ENCODE peak calls at places on chromosomes 1 and 21, in ten cellular contexts. J is hippocampal formation, I is lung microvascular endothelial cell, Z is EH, U is heart left ventricle, X is activated T-helper 1 cell treated with Interleukin-2 at 50 U/mL for 16 hours, Y is mucosa of gallbladder, F is ELF-1, B is Kasumi-1, G is mucosa of descending colon. C is an unnamed sample.

GRCh38 chr21:41489329-41489728 is 18.6 kb downstream of the TMPRSS2 start:
- DNase-seq in B (no peak), J (no peak), X (no peak), Z (no peak), F (no peak), G (no peak), I (no peak), U (no peak), Y (no peak), C (no peak)

GRCh38 chr1:36367798-36368197 is 17.9 kb downstream of the STK40 start:
- DNase-seq in Y (no peak), U (no peak), Z (no peak), J (no peak), G (no peak), X (no peak), F (no peak), B (no peak), I (no peak), C (no peak)

GRCh38 chr1:67610450-67610849 is 74.6 kb upstream of the GADD45A start:
- DNase-seq in Z (no peak), J (no peak), Y (no peak), F (no peak), X (no peak), I (no peak), B (no peak), G (no peak), U (no peak), C (peak; percentile 7)

GRCh38 chr1:76867342-76868130 is at the start of gene ST6GALNAC5:
- DNase-seq in B (no peak), J (no peak), I (no peak), X (no peak), Y (no peak), Z (peak; percentile 57), F (peak; percentile 36), G (no peak), U (no peak), C (no peak)

GRCh38 chr1:43763497-43763973 is 56.2 kb downstream of the ST3GAL3 start:
- DNase-seq in G (no peak), X (peak; percentile 2), I (peak; percentile 87), F (peak; percentile 81), U (peak; percentile 74), J (peak; percentile 85), Y (peak; percentile 79), B (peak; percentile 85), Z (peak; percentile 90), C (peak; percentile 77)

GRCh38 chr1:46580140-46580903 is 23.7 kb downstream of the MKNK1 start:
- DNase-seq in Y (no peak), U (no peak), Z (peak; percentile 17), I (peak; percentile 13), J (no peak), X (no peak), B (peak; percentile 87), G (no peak), F (no peak), C (no peak)

GRCh38 chr1:191831572-191831971 is 326.7 kb upstream of the RGS18 start:
- DNase-seq in Z (no peak), I (no peak), F (peak; percentile 7), B (peak; percentile 38), X (no peak), J (no peak), U (no peak), Y (no peak), G (no peak), C (no peak)

GRCh38 chr1:98763488-98764141 is 102.1 kb downstream of the SNX7 start:
- DNase-seq in F (no peak), U (no peak), Y (no peak), I (no peak), B (peak; percentile 40), Z (no peak), J (no peak), X (no peak), G (no peak), C (no peak)

GRCh38 chr1:199550384-199551067 is 477.0 kb upstream of the NR5A2 start:
- DNase-seq in B (peak; percentile 41), X (no peak), Y (no peak), U (no peak), J (no peak), F (no peak), G (no peak), I (no peak), Z (peak; percentile 18), C (no peak)

GRCh38 chr1:154198756-154199562 is 7.1 kb upstream of the TPM3 start:
- DNase-seq in Z (peak; percentile 68), Y (peak; percentile 41), U (no peak), X (no peak), G (no peak), B (peak; percentile 65), I (peak; percentile 71), F (peak; percentile 30), J (peak; percentile 66), C (no peak)

GRCh38 chr1:175591083-175591743 is 152.2 kb downstream of the TNR start:
- DNase-seq in F (no peak), B (no peak), G (no peak), X (no peak), Z (no peak), Y (no peak), I (no peak), J (no peak), U (no peak), C (no peak)

GRCh38 chr1:182725264-182725965 is 41.0 kb upstream of the RGS8 start:
- DNase-seq in I (no peak), Y (no peak), J (no peak), F (no peak), X (no peak), U (peak; percentile 24), B (no peak), G (no peak), Z (peak; percentile 78), C (no peak)

GRCh38 chr1:109691762-109692161 is 4.1 kb downstream of the GSTM1 start:
- DNase-seq in F (no peak), I (no peak), U (no peak), J (no peak), Z (no peak), Y (no peak), X (no peak), B (no peak), G (no peak), C (no peak)

GRCh38 chr1:54109131-54110105 is 43.4 kb downstream of the CDCP2 start:
- DNase-seq in U (no peak), F (no peak), B (no peak), X (no peak), J (no peak), Z (no peak), G (no peak), I (no peak), Y (no peak), C (no peak)

GRCh38 chr21:37230632-37231246 is 36.4 kb downstream of the VPS26C start:
- DNase-seq in U (no peak), G (no peak), Y (peak; percentile 24), F (no peak), X (no peak), I (no peak), B (no peak), Z (no peak), J (no peak), C (no peak)

GRCh38 chr1:1286313-1287261 is 6.4 kb downstream of the SCNN1D start:
- DNase-seq in Z (no peak), G (no peak), I (no peak), X (no peak), Y (no peak), U (no peak), F (no peak), J (no peak), B (no peak), C (no peak)

GRCh38 chr21:40254540-40255455 is 387.6 kb downstream of the PCP4 start:
- DNase-seq in Y (no peak), F (no peak), X (no peak), U (no peak), Z (peak; percentile 58), J (no peak), G (no peak), I (no peak), B (no peak), C (no peak)